ENCODE peak calls at places on chromosomes 2 and 18, in eight cellular contexts. One of them, this sample, is unnamed.

GRCh38 chr18:58785171-58785805 is 79.4 kb upstream of the ZNF532 start:
- DNase-seq in nephron progenitor cell: no peak
- DNase-seq in foreskin keratinocyte: peak
- DNase-seq in brain microvascular endothelial cell: peak
- DNase-seq in WTC11: no peak
- DNase-seq in AG04450: peak
- DNase-seq in cardiac muscle cell: peak
- DNase-seq in left ventricle myocardium inferior: no peak
- DNase-seq in this sample: no peak

GRCh38 chr2:138079976-138080375 is 115.7 kb downstream of the HNMT start:
- DNase-seq in nephron progenitor cell: no peak
- DNase-seq in foreskin keratinocyte: no peak
- DNase-seq in brain microvascular endothelial cell: no peak
- DNase-seq in WTC11: no peak
- DNase-seq in AG04450: no peak
- DNase-seq in cardiac muscle cell: no peak
- DNase-seq in left ventricle myocardium inferior: no peak
- DNase-seq in this sample: no peak

GRCh38 chr2:239826786-239827510 is 198.2 kb downstream of the NDUFA10 start:
- DNase-seq in nephron progenitor cell: no peak
- DNase-seq in foreskin keratinocyte: no peak
- DNase-seq in brain microvascular endothelial cell: no peak
- DNase-seq in WTC11: no peak
- DNase-seq in AG04450: no peak
- DNase-seq in cardiac muscle cell: no peak
- DNase-seq in left ventricle myocardium inferior: peak
- DNase-seq in this sample: no peak

GRCh38 chr2:162075689-162076132 is 1.7 kb upstream of the DPP4 start:
- DNase-seq in nephron progenitor cell: no peak
- DNase-seq in foreskin keratinocyte: no peak
- DNase-seq in brain microvascular endothelial cell: no peak
- DNase-seq in WTC11: no peak
- DNase-seq in AG04450: no peak
- DNase-seq in cardiac muscle cell: peak
- DNase-seq in left ventricle myocardium inferior: no peak
- DNase-seq in this sample: no peak

GRCh38 chr18:42328931-42329330 is 373.9 kb downstream of the PIK3C3 start:
- DNase-seq in nephron progenitor cell: no peak
- DNase-seq in foreskin keratinocyte: no peak
- DNase-seq in brain microvascular endothelial cell: no peak
- DNase-seq in WTC11: no peak
- DNase-seq in AG04450: no peak
- DNase-seq in cardiac muscle cell: no peak
- DNase-seq in left ventricle myocardium inferior: no peak
- DNase-seq in this sample: no peak

GRCh38 chr2:120293991-120294329 is 41.3 kb downstream of the RALB start:
- DNase-seq in nephron progenitor cell: no peak
- DNase-seq in foreskin keratinocyte: no peak
- DNase-seq in brain microvascular endothelial cell: no peak
- DNase-seq in WTC11: no peak
- DNase-seq in AG04450: no peak
- DNase-seq in cardiac muscle cell: no peak
- DNase-seq in left ventricle myocardium inferior: no peak
- DNase-seq in this sample: no peak

GRCh38 chr18:61574665-61575064 is 241.4 kb downstream of the CDH20 start:
- DNase-seq in nephron progenitor cell: no peak
- DNase-seq in foreskin keratinocyte: no peak
- DNase-seq in brain microvascular endothelial cell: no peak
- DNase-seq in WTC11: no peak
- DNase-seq in AG04450: no peak
- DNase-seq in cardiac muscle cell: no peak
- DNase-seq in left ventricle myocardium inferior: no peak
- DNase-seq in this sample: no peak

GRCh38 chr2:218257390-218257981 is 3.3 kb upstream of the GPBAR1 start:
- DNase-seq in nephron progenitor cell: peak
- DNase-seq in foreskin keratinocyte: peak
- DNase-seq in brain microvascular endothelial cell: no peak
- DNase-seq in WTC11: peak
- DNase-seq in AG04450: no peak
- DNase-seq in cardiac muscle cell: peak
- DNase-seq in left ventricle myocardium inferior: no peak
- DNase-seq in this sample: peak

GRCh38 chr2:170214309-170214902 is 36.5 kb downstream of the MYO3B start:
- DNase-seq in nephron progenitor cell: no peak
- DNase-seq in foreskin keratinocyte: no peak
- DNase-seq in brain microvascular endothelial cell: no peak
- DNase-seq in WTC11: peak
- DNase-seq in AG04450: no peak
- DNase-seq in cardiac muscle cell: no peak
- DNase-seq in left ventricle myocardium inferior: no peak
- DNase-seq in this sample: no peak

GRCh38 chr18:58533771-58534170 is 95.1 kb downstream of the ALPK2 start:
- DNase-seq in nephron progenitor cell: peak
- DNase-seq in foreskin keratinocyte: no peak
- DNase-seq in brain microvascular endothelial cell: no peak
- DNase-seq in WTC11: no peak
- DNase-seq in AG04450: no peak
- DNase-seq in cardiac muscle cell: no peak
- DNase-seq in left ventricle myocardium inferior: no peak
- DNase-seq in this sample: no peak

GRCh38 chr18:26536664-26537063 is 11.7 kb downstream of the KCTD1 start:
- DNase-seq in nephron progenitor cell: no peak
- DNase-seq in foreskin keratinocyte: peak
- DNase-seq in brain microvascular endothelial cell: no peak
- DNase-seq in WTC11: no peak
- DNase-seq in AG04450: no peak
- DNase-seq in cardiac muscle cell: no peak
- DNase-seq in left ventricle myocardium inferior: no peak
- DNase-seq in this sample: no peak

GRCh38 chr2:153819501-153819900 is 52.2 kb upstream of the GALNT13 start:
- DNase-seq in nephron progenitor cell: no peak
- DNase-seq in foreskin keratinocyte: no peak
- DNase-seq in brain microvascular endothelial cell: no peak
- DNase-seq in WTC11: peak
- DNase-seq in AG04450: no peak
- DNase-seq in cardiac muscle cell: no peak
- DNase-seq in left ventricle myocardium inferior: no peak
- DNase-seq in this sample: no peak

GRCh38 chr2:86584164-86584913 is 21.1 kb upstream of the CHMP3 start:
- DNase-seq in nephron progenitor cell: no peak
- DNase-seq in foreskin keratinocyte: peak
- DNase-seq in brain microvascular endothelial cell: peak
- DNase-seq in WTC11: no peak
- DNase-seq in AG04450: no peak
- DNase-seq in cardiac muscle cell: peak
- DNase-seq in left ventricle myocardium inferior: no peak
- DNase-seq in this sample: no peak

GRCh38 chr2:40353236-40353635 is 98.7 kb downstream of the SLC8A1 start:
- DNase-seq in nephron progenitor cell: no peak
- DNase-seq in foreskin keratinocyte: no peak
- DNase-seq in brain microvascular endothelial cell: no peak
- DNase-seq in WTC11: no peak
- DNase-seq in AG04450: no peak
- DNase-seq in cardiac muscle cell: peak
- DNase-seq in left ventricle myocardium inferior: no peak
- DNase-seq in this sample: no peak

GRCh38 chr2:43605079-43605655 is 9.3 kb upstream of the THADA start:
- DNase-seq in nephron progenitor cell: peak
- DNase-seq in foreskin keratinocyte: peak
- DNase-seq in brain microvascular endothelial cell: peak
- DNase-seq in WTC11: peak
- DNase-seq in AG04450: no peak
- DNase-seq in cardiac muscle cell: peak
- DNase-seq in left ventricle myocardium inferior: no peak
- DNase-seq in this sample: peak

GRCh38 chr18:11821208-11821607 is 30.0 kb upstream of the CHMP1B start:
- DNase-seq in nephron progenitor cell: no peak
- DNase-seq in foreskin keratinocyte: no peak
- DNase-seq in brain microvascular endothelial cell: no peak
- DNase-seq in WTC11: no peak
- DNase-seq in AG04450: no peak
- DNase-seq in cardiac muscle cell: no peak
- DNase-seq in left ventricle myocardium inferior: no peak
- DNase-seq in this sample: no peak

GRCh38 chr2:229387815-229388214 is 116.7 kb upstream of the PID1 start:
- DNase-seq in nephron progenitor cell: no peak
- DNase-seq in foreskin keratinocyte: no peak
- DNase-seq in brain microvascular endothelial cell: no peak
- DNase-seq in WTC11: no peak
- DNase-seq in AG04450: no peak
- DNase-seq in cardiac muscle cell: peak
- DNase-seq in left ventricle myocardium inferior: no peak
- DNase-seq in this sample: no peak

GRCh38 chr2:118489712-118490255 is 357.7 kb downstream of the EN1 start:
- DNase-seq in nephron progenitor cell: no peak
- DNase-seq in foreskin keratinocyte: no peak
- DNase-seq in brain microvascular endothelial cell: no peak
- DNase-seq in WTC11: no peak
- DNase-seq in AG04450: no peak
- DNase-seq in cardiac muscle cell: no peak
- DNase-seq in left ventricle myocardium inferior: no peak
- DNase-seq in this sample: no peak

GRCh38 chr2:72130671-72131360 is 16.8 kb downstream of the CYP26B1 start:
- DNase-seq in nephron progenitor cell: peak
- DNase-seq in foreskin keratinocyte: no peak
- DNase-seq in brain microvascular endothelial cell: no peak
- DNase-seq in WTC11: no peak
- DNase-seq in AG04450: no peak
- DNase-seq in cardiac muscle cell: peak
- DNase-seq in left ventricle myocardium inferior: no peak
- DNase-seq in this sample: no peak

GRCh38 chr2:158990397-158991209 is 22.2 kb downstream of the TANC1 start:
- DNase-seq in nephron progenitor cell: no peak
- DNase-seq in foreskin keratinocyte: peak
- DNase-seq in brain microvascular endothelial cell: peak
- DNase-seq in WTC11: no peak
- DNase-seq in AG04450: peak
- DNase-seq in cardiac muscle cell: peak
- DNase-seq in left ventricle myocardium inferior: no peak
- DNase-seq in this sample: no peak

GRCh38 chr2:147763861-147764260 is 81.0 kb upstream of the ACVR2A start:
- DNase-seq in nephron progenitor cell: no peak
- DNase-seq in foreskin keratinocyte: no peak
- DNase-seq in brain microvascular endothelial cell: no peak
- DNase-seq in WTC11: no peak
- DNase-seq in AG04450: no peak
- DNase-seq in cardiac muscle cell: no peak
- DNase-seq in left ventricle myocardium inferior: no peak
- DNase-seq in this sample: no peak

GRCh38 chr18:33594799-33595198 is 16.8 kb downstream of the ASXL3 start:
- DNase-seq in nephron progenitor cell: no peak
- DNase-seq in foreskin keratinocyte: no peak
- DNase-seq in brain microvascular endothelial cell: no peak
- DNase-seq in WTC11: no peak
- DNase-seq in AG04450: no peak
- DNase-seq in cardiac muscle cell: no peak
- DNase-seq in left ventricle myocardium inferior: no peak
- DNase-seq in this sample: no peak

GRCh38 chr18:58527116-58528010 is 101.5 kb downstream of the ALPK2 start:
- DNase-seq in nephron progenitor cell: no peak
- DNase-seq in foreskin keratinocyte: no peak
- DNase-seq in brain microvascular endothelial cell: peak
- DNase-seq in WTC11: no peak
- DNase-seq in AG04450: no peak
- DNase-seq in cardiac muscle cell: peak
- DNase-seq in left ventricle myocardium inferior: no peak
- DNase-seq in this sample: no peak

GRCh38 chr2:54206596-54206995 is 49.4 kb downstream of the TSPYL6 start:
- DNase-seq in nephron progenitor cell: no peak
- DNase-seq in foreskin keratinocyte: peak
- DNase-seq in brain microvascular endothelial cell: peak
- DNase-seq in WTC11: no peak
- DNase-seq in AG04450: no peak
- DNase-seq in cardiac muscle cell: peak
- DNase-seq in left ventricle myocardium inferior: no peak
- DNase-seq in this sample: no peak
- TF ChIP-seq CTCF in nephron progenitor cell: peak
- TF ChIP-seq CTCF in foreskin keratinocyte: peak
- TF ChIP-seq CTCF in brain microvascular endothelial cell: peak
- TF ChIP-seq CTCF in WTC11: no peak
- TF ChIP-seq CTCF in AG04450: peak
- TF ChIP-seq CTCF in cardiac muscle cell: peak
- TF ChIP-seq CTCF in left ventricle myocardium inferior: peak
- TF ChIP-seq CTCF in this sample: peak

DNA sequence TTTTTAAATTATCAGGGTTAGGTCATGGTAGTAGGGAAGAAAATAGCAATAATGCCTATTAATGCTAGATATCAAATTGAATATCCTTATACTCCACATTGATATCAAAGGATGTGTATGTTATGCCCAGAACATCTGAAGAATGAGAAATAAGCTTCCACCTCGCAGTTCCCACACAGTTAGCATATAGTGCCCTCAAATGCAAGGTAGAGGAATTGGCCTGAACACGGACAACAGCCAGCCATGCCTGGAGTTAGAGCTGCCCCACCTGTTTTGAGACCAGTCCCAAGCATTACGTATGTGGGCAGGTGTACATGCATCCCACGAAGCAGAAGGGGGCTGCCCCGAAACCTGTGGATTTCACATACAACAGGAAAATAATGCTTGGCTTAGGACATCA is 79.6 kb downstream of the SUMO1 start:
- DNase-seq in nephron progenitor cell: no peak
- DNase-seq in foreskin keratinocyte: no peak
- DNase-seq in brain microvascular endothelial cell: no peak
- DNase-seq in WTC11: no peak
- DNase-seq in AG04450: no peak
- DNase-seq in cardiac muscle cell: peak
- DNase-seq in left ventricle myocardium inferior: no peak
- DNase-seq in this sample: no peak
- TF ChIP-seq CTCF in nephron progenitor cell: no peak
- TF ChIP-seq CTCF in foreskin keratinocyte: peak
- TF ChIP-seq CTCF in brain microvascular endothelial cell: peak
- TF ChIP-seq CTCF in WTC11: no peak
- TF ChIP-seq CTCF in AG04450: peak
- TF ChIP-seq CTCF in cardiac muscle cell: peak
- TF ChIP-seq CTCF in left ventricle myocardium inferior: peak
- TF ChIP-seq CTCF in this sample: no peak

GRCh38 chr2:241066893-241067341 is 35.2 kb downstream of the MTERF4 start:
- DNase-seq in nephron progenitor cell: peak
- DNase-seq in foreskin keratinocyte: no peak
- DNase-seq in brain microvascular endothelial cell: no peak
- DNase-seq in WTC11: peak
- DNase-seq in AG04450: no peak
- DNase-seq in cardiac muscle cell: peak
- DNase-seq in left ventricle myocardium inferior: no peak
- DNase-seq in this sample: no peak
- TF ChIP-seq CTCF in nephron progenitor cell: no peak
- TF ChIP-seq CTCF in foreskin keratinocyte: peak
- TF ChIP-seq CTCF in brain microvascular endothelial cell: peak
- TF ChIP-seq CTCF in WTC11: no peak
- TF ChIP-seq CTCF in AG04450: no peak
- TF ChIP-seq CTCF in cardiac muscle cell: no peak
- TF ChIP-seq CTCF in left ventricle myocardium inferior: no peak
- TF ChIP-seq CTCF in this sample: no peak

DNA sequence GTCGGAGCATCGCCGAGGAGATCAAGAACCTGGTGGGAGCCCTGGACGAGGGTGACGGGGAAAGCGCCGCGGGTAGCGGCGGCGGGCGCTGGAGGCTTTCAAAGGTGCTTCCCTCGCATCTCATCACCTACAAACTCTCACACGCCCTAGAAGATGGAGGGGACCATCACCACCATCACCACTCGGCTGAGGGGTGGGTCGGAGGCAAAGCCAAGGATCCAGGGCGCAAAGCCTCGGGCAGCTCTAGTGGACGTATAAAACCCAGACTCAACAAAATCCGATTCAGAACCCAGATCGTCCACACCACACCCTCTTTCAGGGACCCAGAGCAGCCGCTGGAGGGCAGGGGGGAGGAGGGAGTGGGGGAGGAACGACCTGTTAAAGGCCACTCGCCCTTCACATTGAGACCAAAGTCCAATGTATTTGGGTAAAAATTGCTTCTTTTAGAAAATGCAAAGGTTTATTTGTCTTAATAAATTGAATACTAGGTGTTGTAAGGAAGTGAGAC is 1.5 kb downstream of the SOWAHC start:
- DNase-seq in nephron progenitor cell: peak
- DNase-seq in foreskin keratinocyte: peak
- DNase-seq in brain microvascular endothelial cell: no peak
- DNase-seq in WTC11: peak
- DNase-seq in AG04450: no peak
- DNase-seq in cardiac muscle cell: no peak
- DNase-seq in left ventricle myocardium inferior: no peak
- DNase-seq in this sample: peak
- TF ChIP-seq CTCF in nephron progenitor cell: no peak
- TF ChIP-seq CTCF in foreskin keratinocyte: peak
- TF ChIP-seq CTCF in brain microvascular endothelial cell: peak
- TF ChIP-seq CTCF in WTC11: no peak
- TF ChIP-seq CTCF in AG04450: peak
- TF ChIP-seq CTCF in cardiac muscle cell: peak
- TF ChIP-seq CTCF in left ventricle myocardium inferior: no peak
- TF ChIP-seq CTCF in this sample: no peak